ENCODE peak calls at places on chromosome 9, in seven cellular contexts. One of them, this sample, is unnamed.
A peak's percentile ranks its signal among the peaks of the same experiment; 100 is the strongest.

GRCh38 chr9:101176384-101176783 is 147.9 kb downstream of the PLPPR1 start:
- DNase-seq in HCT116: peak; percentile 10
- DNase-seq in PC-3: no peak
- DNase-seq in fibroblast of lung: no peak
- DNase-seq in tibial artery: no peak
- DNase-seq in left lung: no peak
- DNase-seq in A549: peak; percentile 9
- DNase-seq in this sample: no peak

GRCh38 chr9:133238272-133238850 is 29.3 kb upstream of the OBP2B start:
- DNase-seq in tibial artery: peak; percentile 56
- DNase-seq in fibroblast of lung: peak; percentile 6
- DNase-seq in left lung: peak; percentile 93
- DNase-seq in HCT116: peak; percentile 67
- DNase-seq in A549: peak; percentile 88
- DNase-seq in PC-3: no peak
- DNase-seq in this sample: no peak

GRCh38 chr9:114150608-114151007 is 4.7 kb upstream of the COL27A1 start:
- DNase-seq in PC-3: no peak
- DNase-seq in left lung: no peak
- DNase-seq in A549: no peak
- DNase-seq in HCT116: no peak
- DNase-seq in fibroblast of lung: peak; percentile 23
- DNase-seq in tibial artery: no peak
- DNase-seq in this sample: no peak

GRCh38 chr9:95511232-95511951 is 5.4 kb downstream of the PTCH1 start:
- DNase-seq in fibroblast of lung: peak; percentile 51
- DNase-seq in HCT116: no peak
- DNase-seq in PC-3: peak; percentile 56
- DNase-seq in left lung: no peak
- DNase-seq in A549: peak; percentile 55
- DNase-seq in tibial artery: peak; percentile 68
- DNase-seq in this sample: no peak

GRCh38 chr9:78971505-78971904 is 600.3 kb upstream of the TLE4 start:
- DNase-seq in PC-3: no peak
- DNase-seq in A549: no peak
- DNase-seq in left lung: no peak
- DNase-seq in HCT116: no peak
- DNase-seq in tibial artery: no peak
- DNase-seq in fibroblast of lung: no peak
- DNase-seq in this sample: no peak

GRCh38 chr9:89436963-89437625 is 60.8 kb downstream of the SEMA4D start:
- DNase-seq in tibial artery: no peak
- DNase-seq in A549: no peak
- DNase-seq in fibroblast of lung: no peak
- DNase-seq in PC-3: no peak
- DNase-seq in left lung: no peak
- DNase-seq in HCT116: no peak
- DNase-seq in this sample: no peak

GRCh38 chr9:34628656-34629491 is at the start of gene ARID3C:
- DNase-seq in tibial artery: no peak
- DNase-seq in PC-3: peak; percentile 28
- DNase-seq in fibroblast of lung: no peak
- DNase-seq in HCT116: no peak
- DNase-seq in A549: no peak
- DNase-seq in left lung: peak; percentile 86
- DNase-seq in this sample: no peak

GRCh38 chr9:92327283-92327850 is 1.6 kb downstream of the CENPP start:
- DNase-seq in left lung: no peak
- DNase-seq in fibroblast of lung: no peak
- DNase-seq in PC-3: no peak
- DNase-seq in A549: no peak
- DNase-seq in HCT116: no peak
- DNase-seq in tibial artery: no peak
- DNase-seq in this sample: no peak

GRCh38 chr9:11821541-11821940 is 871.6 kb upstream of the TYRP1 start:
- DNase-seq in left lung: no peak
- DNase-seq in tibial artery: no peak
- DNase-seq in fibroblast of lung: no peak
- DNase-seq in PC-3: no peak
- DNase-seq in A549: no peak
- DNase-seq in HCT116: no peak
- DNase-seq in this sample: no peak

GRCh38 chr9:115786321-115786720 is 367.3 kb upstream of the PAPPA start:
- DNase-seq in fibroblast of lung: no peak
- DNase-seq in left lung: no peak
- DNase-seq in A549: no peak
- DNase-seq in HCT116: no peak
- DNase-seq in tibial artery: no peak
- DNase-seq in PC-3: no peak
- DNase-seq in this sample: no peak

GRCh38 chr9:116646661-116647514 is 40.2 kb upstream of the TRIM32 start:
- DNase-seq in tibial artery: no peak
- DNase-seq in left lung: no peak
- DNase-seq in fibroblast of lung: peak; percentile 58
- DNase-seq in HCT116: peak; percentile 24
- DNase-seq in PC-3: peak; percentile 51
- DNase-seq in A549: peak; percentile 53
- DNase-seq in this sample: peak; percentile 26

GRCh38 chr9:34742710-34743109 is 32.8 kb upstream of the CCL21 start:
- DNase-seq in HCT116: no peak
- DNase-seq in left lung: no peak
- DNase-seq in A549: no peak
- DNase-seq in tibial artery: no peak
- DNase-seq in fibroblast of lung: no peak
- DNase-seq in PC-3: no peak
- DNase-seq in this sample: no peak

GRCh38 chr9:133835273-133835901 is 97.2 kb upstream of the SARDH start:
- DNase-seq in HCT116: no peak
- DNase-seq in A549: no peak
- DNase-seq in tibial artery: no peak
- DNase-seq in fibroblast of lung: no peak
- DNase-seq in left lung: peak; percentile 66
- DNase-seq in PC-3: no peak
- DNase-seq in this sample: no peak

GRCh38 chr9:120343416-120343815 is 236.6 kb downstream of the CDK5RAP2 start:
- DNase-seq in left lung: no peak
- DNase-seq in HCT116: no peak
- DNase-seq in tibial artery: no peak
- DNase-seq in PC-3: no peak
- DNase-seq in fibroblast of lung: no peak
- DNase-seq in A549: no peak
- DNase-seq in this sample: no peak

GRCh38 chr9:13228431-13228830 is 51.1 kb downstream of the MPDZ start:
- DNase-seq in tibial artery: no peak
- DNase-seq in PC-3: no peak
- DNase-seq in fibroblast of lung: no peak
- DNase-seq in HCT116: no peak
- DNase-seq in A549: no peak
- DNase-seq in left lung: no peak
- DNase-seq in this sample: no peak

GRCh38 chr9:76964612-76965011 is 54.8 kb upstream of the FOXB2 start:
- DNase-seq in fibroblast of lung: no peak
- DNase-seq in tibial artery: no peak
- DNase-seq in PC-3: no peak
- DNase-seq in HCT116: no peak
- DNase-seq in A549: no peak
- DNase-seq in left lung: no peak
- DNase-seq in this sample: no peak

GRCh38 chr9:69054989-69055388 is 19.4 kb downstream of the FXN start:
- DNase-seq in HCT116: no peak
- DNase-seq in A549: no peak
- DNase-seq in tibial artery: no peak
- DNase-seq in PC-3: no peak
- DNase-seq in fibroblast of lung: no peak
- DNase-seq in left lung: no peak
- DNase-seq in this sample: no peak

GRCh38 chr9:38195737-38196161 is 126.7 kb upstream of the SHB start:
- DNase-seq in left lung: no peak
- DNase-seq in A549: peak; percentile 41
- DNase-seq in fibroblast of lung: no peak
- DNase-seq in PC-3: no peak
- DNase-seq in tibial artery: no peak
- DNase-seq in HCT116: no peak
- DNase-seq in this sample: no peak

GRCh38 chr9:119086590-119086989 is 282.6 kb downstream of the BRINP1 start:
- DNase-seq in left lung: no peak
- DNase-seq in HCT116: no peak
- DNase-seq in fibroblast of lung: no peak
- DNase-seq in tibial artery: no peak
- DNase-seq in A549: no peak
- DNase-seq in PC-3: no peak
- DNase-seq in this sample: no peak

GRCh38 chr9:129164246-129164930 is 13.7 kb downstream of the IER5L start:
- DNase-seq in fibroblast of lung: peak; percentile 64
- DNase-seq in tibial artery: peak; percentile 72
- DNase-seq in A549: no peak
- DNase-seq in left lung: no peak
- DNase-seq in HCT116: no peak
- DNase-seq in PC-3: no peak
- DNase-seq in this sample: no peak

GRCh38 chr9:125189011-125189360 is 617 bp downstream of the PPP6C start:
- DNase-seq in tibial artery: no peak
- DNase-seq in HCT116: no peak
- DNase-seq in left lung: no peak
- DNase-seq in PC-3: no peak
- DNase-seq in A549: no peak
- DNase-seq in fibroblast of lung: no peak
- DNase-seq in this sample: no peak

GRCh38 chr9:97573482-97574073 is 59.6 kb downstream of the TSTD2 start:
- DNase-seq in HCT116: peak; percentile 29
- DNase-seq in left lung: no peak
- DNase-seq in PC-3: peak; percentile 37
- DNase-seq in tibial artery: peak; percentile 10
- DNase-seq in fibroblast of lung: no peak
- DNase-seq in A549: no peak
- DNase-seq in this sample: no peak

GRCh38 chr9:127779136-127779981 is 893 bp upstream of the SH2D3C start:
- DNase-seq in PC-3: no peak
- DNase-seq in HCT116: no peak
- DNase-seq in A549: no peak
- DNase-seq in left lung: no peak
- DNase-seq in fibroblast of lung: no peak
- DNase-seq in tibial artery: no peak
- DNase-seq in this sample: no peak

GRCh38 chr9:128113526-128114325 is 13.8 kb downstream of the PTGES2 start:
- DNase-seq in left lung: peak; percentile 65
- DNase-seq in HCT116: no peak
- DNase-seq in fibroblast of lung: no peak
- DNase-seq in tibial artery: no peak
- DNase-seq in A549: no peak
- DNase-seq in PC-3: no peak
- DNase-seq in this sample: no peak

GRCh38 chr9:126724226-126724625 is 80.6 kb upstream of the ZBTB43 start:
- DNase-seq in fibroblast of lung: no peak
- DNase-seq in left lung: no peak
- DNase-seq in PC-3: peak; percentile 11
- DNase-seq in tibial artery: no peak
- DNase-seq in HCT116: no peak
- DNase-seq in A549: no peak
- DNase-seq in this sample: no peak

GRCh38 chr9:136062657-136063439 is 32.2 kb downstream of the NACC2 start:
- DNase-seq in A549: no peak
- DNase-seq in left lung: no peak
- DNase-seq in fibroblast of lung: no peak
- DNase-seq in PC-3: no peak
- DNase-seq in tibial artery: peak; percentile 10
- DNase-seq in HCT116: no peak
- DNase-seq in this sample: no peak

GRCh38 chr9:24464321-24464951 is 81.3 kb downstream of the IZUMO3 start:
- DNase-seq in A549: no peak
- DNase-seq in left lung: peak; percentile 3
- DNase-seq in PC-3: peak; percentile 12
- DNase-seq in tibial artery: no peak
- DNase-seq in HCT116: no peak
- DNase-seq in fibroblast of lung: peak; percentile 74
- DNase-seq in this sample: no peak
- H3K27ac ChIP-seq in A549: no peak overlapping the region
- H3K27ac ChIP-seq in left lung: no peak overlapping the region
- H3K27ac ChIP-seq in PC-3: no peak overlapping the region
- H3K27ac ChIP-seq in tibial artery: no peak overlapping the region
- H3K27ac ChIP-seq in HCT116: no peak overlapping the region
- H3K27ac ChIP-seq in fibroblast of lung: no peak overlapping the region
- H3K27ac ChIP-seq in this sample: no peak overlapping the region

GRCh38 chr9:137801023-137801319 is 76.6 kb upstream of the CACNA1B start:
- DNase-seq in HCT116: no peak
- DNase-seq in fibroblast of lung: no peak
- DNase-seq in PC-3: no peak
- DNase-seq in A549: no peak
- DNase-seq in tibial artery: no peak
- DNase-seq in left lung: no peak
- DNase-seq in this sample: no peak
- H3K4me1 ChIP-seq in HCT116: no peaks in the 10 kb centered on the region
- H3K4me1 ChIP-seq in fibroblast of lung: no peaks in the 10 kb centered on the region
- H3K4me1 ChIP-seq in PC-3: no peaks in the 10 kb centered on the region
- H3K4me1 ChIP-seq in A549: no peaks in the 10 kb centered on the region
- H3K4me1 ChIP-seq in tibial artery: no peaks in the 10 kb centered on the region
- H3K4me1 ChIP-seq in left lung: no peaks in the 10 kb centered on the region
- H3K4me1 ChIP-seq in this sample: no peaks in the 10 kb centered on the region

GRCh38 chr9:105416840-105417239 is 31.0 kb upstream of the FSD1L start:
- DNase-seq in tibial artery: no peak
- DNase-seq in left lung: no peak
- DNase-seq in fibroblast of lung: no peak
- DNase-seq in A549: no peak
- DNase-seq in HCT116: no peak
- DNase-seq in PC-3: no peak
- DNase-seq in this sample: no peak

GRCh38 chr9:105421864-105422263 is 26.0 kb upstream of the FSD1L start:
- DNase-seq in HCT116: no peak
- DNase-seq in tibial artery: no peak
- DNase-seq in left lung: no peak
- DNase-seq in A549: no peak
- DNase-seq in fibroblast of lung: no peak
- DNase-seq in PC-3: no peak
- DNase-seq in this sample: no peak

GRCh38 chr9:105421154-105421553 is 26.7 kb upstream of the FSD1L start:
- DNase-seq in fibroblast of lung: no peak
- DNase-seq in left lung: no peak
- DNase-seq in PC-3: no peak
- DNase-seq in HCT116: no peak
- DNase-seq in tibial artery: no peak
- DNase-seq in A549: no peak
- DNase-seq in this sample: no peak

GRCh38 chr9:105418588-105419108 is 29.2 kb upstream of the FSD1L start:
- DNase-seq in PC-3: no peak
- DNase-seq in left lung: no peak
- DNase-seq in HCT116: no peak
- DNase-seq in fibroblast of lung: no peak
- DNase-seq in tibial artery: no peak
- DNase-seq in A549: no peak
- DNase-seq in this sample: no peak

GRCh38 chr9:105419981-105420597 is 27.7 kb upstream of the FSD1L start:
- DNase-seq in PC-3: no peak
- DNase-seq in tibial artery: no peak
- DNase-seq in fibroblast of lung: no peak
- DNase-seq in HCT116: no peak
- DNase-seq in left lung: no peak
- DNase-seq in A549: no peak
- DNase-seq in this sample: no peak
- H3K27ac ChIP-seq in PC-3: no peak overlapping the region
- H3K27ac ChIP-seq in tibial artery: no peak overlapping the region
- H3K27ac ChIP-seq in fibroblast of lung: no peak overlapping the region
- H3K27ac ChIP-seq in HCT116: no peak overlapping the region
- H3K27ac ChIP-seq in left lung: no peak overlapping the region
- H3K27ac ChIP-seq in A549: no peak overlapping the region
- H3K27ac ChIP-seq in this sample: no peak overlapping the region

GRCh38 chr9:137234758-137235423 is 4.2 kb downstream of the SLC34A3 start:
- DNase-seq in tibial artery: no peak
- DNase-seq in fibroblast of lung: no peak
- DNase-seq in A549: no peak
- DNase-seq in PC-3: no peak
- DNase-seq in left lung: no peak
- DNase-seq in HCT116: no peak
- DNase-seq in this sample: no peak
- H3K4me1 ChIP-seq in tibial artery: peaks cover 10% of the 10 kb centered on the region
- H3K4me1 ChIP-seq in fibroblast of lung: peaks cover 2% of the 10 kb centered on the region
- H3K4me1 ChIP-seq in A549: peaks cover 45% of the 10 kb centered on the region
- H3K4me1 ChIP-seq in PC-3: peaks cover 22% of the 10 kb centered on the region
- H3K4me1 ChIP-seq in left lung: peaks cover 7% of the 10 kb centered on the region
- H3K4me1 ChIP-seq in HCT116: peaks cover 46% of the 10 kb centered on the region
- H3K4me1 ChIP-seq in this sample: peaks cover 7% of the 10 kb centered on the region